ENCODE peak calls at places on chromosomes 13 and 19, in eight cellular contexts. One of them, this sample, is unnamed.

GRCh38 chr19:54556194-54556593 is 17.4 kb upstream of the LILRA2 start:
- DNase-seq in OCI-M1: no peak
- DNase-seq in psoas muscle: no peak
- DNase-seq in EL: no peak
- DNase-seq in CD4-positive, alpha-beta memory T cell: no peak
- DNase-seq in GM06990: no peak
- DNase-seq in astrocyte of the spinal cord: no peak
- DNase-seq in mucosa of gallbladder: no peak
- DNase-seq in this sample: no peak

GRCh38 chr19:41302624-41303351 is 7.2 kb upstream of the CCDC97 start:
- DNase-seq in OCI-M1: no peak
- DNase-seq in psoas muscle: no peak
- DNase-seq in EL: no peak
- DNase-seq in CD4-positive, alpha-beta memory T cell: peak
- DNase-seq in GM06990: peak
- DNase-seq in astrocyte of the spinal cord: no peak
- DNase-seq in mucosa of gallbladder: no peak
- DNase-seq in this sample: peak

GRCh38 chr19:33496016-33496415 is 25.6 kb downstream of the PEPD start:
- DNase-seq in OCI-M1: no peak
- DNase-seq in psoas muscle: no peak
- DNase-seq in EL: no peak
- DNase-seq in CD4-positive, alpha-beta memory T cell: no peak
- DNase-seq in GM06990: no peak
- DNase-seq in astrocyte of the spinal cord: no peak
- DNase-seq in mucosa of gallbladder: no peak
- DNase-seq in this sample: no peak

GRCh38 chr13:27172495-27172842 is 858 bp upstream of the USP12 start:
- DNase-seq in OCI-M1: peak
- DNase-seq in psoas muscle: no peak
- DNase-seq in EL: peak
- DNase-seq in CD4-positive, alpha-beta memory T cell: no peak
- DNase-seq in GM06990: no peak
- DNase-seq in astrocyte of the spinal cord: no peak
- DNase-seq in mucosa of gallbladder: no peak
- DNase-seq in this sample: peak

GRCh38 chr19:51140441-51140840 is 1.7 kb upstream of the SIGLEC7 start:
- DNase-seq in OCI-M1: no peak
- DNase-seq in psoas muscle: no peak
- DNase-seq in EL: no peak
- DNase-seq in CD4-positive, alpha-beta memory T cell: no peak
- DNase-seq in GM06990: no peak
- DNase-seq in astrocyte of the spinal cord: no peak
- DNase-seq in mucosa of gallbladder: no peak
- DNase-seq in this sample: no peak

GRCh38 chr19:7293795-7294570 is at the start of gene INSR:
- DNase-seq in OCI-M1: peak
- DNase-seq in psoas muscle: peak
- DNase-seq in EL: peak
- DNase-seq in CD4-positive, alpha-beta memory T cell: peak
- DNase-seq in GM06990: peak
- DNase-seq in astrocyte of the spinal cord: peak
- DNase-seq in mucosa of gallbladder: peak
- DNase-seq in this sample: peak

GRCh38 chr13:63005625-63006024 is 1590.0 kb upstream of the PCDH20 start:
- DNase-seq in OCI-M1: no peak
- DNase-seq in psoas muscle: no peak
- DNase-seq in EL: no peak
- DNase-seq in CD4-positive, alpha-beta memory T cell: no peak
- DNase-seq in GM06990: no peak
- DNase-seq in astrocyte of the spinal cord: no peak
- DNase-seq in mucosa of gallbladder: no peak
- DNase-seq in this sample: no peak

GRCh38 chr19:52778811-52779210 is 7.8 kb downstream of the ZNF600 start:
- DNase-seq in OCI-M1: peak
- DNase-seq in psoas muscle: no peak
- DNase-seq in EL: peak
- DNase-seq in CD4-positive, alpha-beta memory T cell: peak
- DNase-seq in GM06990: peak
- DNase-seq in astrocyte of the spinal cord: no peak
- DNase-seq in mucosa of gallbladder: no peak
- DNase-seq in this sample: no peak

GRCh38 chr19:31263317-31263716 is 85.9 kb downstream of the TSHZ3 start:
- DNase-seq in OCI-M1: no peak
- DNase-seq in psoas muscle: no peak
- DNase-seq in EL: peak
- DNase-seq in CD4-positive, alpha-beta memory T cell: no peak
- DNase-seq in GM06990: no peak
- DNase-seq in astrocyte of the spinal cord: no peak
- DNase-seq in mucosa of gallbladder: no peak
- DNase-seq in this sample: no peak

GRCh38 chr19:53868892-53869804 is 1.5 kb downstream of the MYADM start:
- DNase-seq in OCI-M1: peak
- DNase-seq in psoas muscle: peak
- DNase-seq in EL: peak
- DNase-seq in CD4-positive, alpha-beta memory T cell: peak
- DNase-seq in GM06990: peak
- DNase-seq in astrocyte of the spinal cord: peak
- DNase-seq in mucosa of gallbladder: peak
- DNase-seq in this sample: peak

GRCh38 chr19:43806848-43807247 is 4.6 kb upstream of the LYPD5 start:
- DNase-seq in OCI-M1: no peak
- DNase-seq in psoas muscle: no peak
- DNase-seq in EL: no peak
- DNase-seq in CD4-positive, alpha-beta memory T cell: no peak
- DNase-seq in GM06990: no peak
- DNase-seq in astrocyte of the spinal cord: no peak
- DNase-seq in mucosa of gallbladder: no peak
- DNase-seq in this sample: no peak

This sample was measured in MV-4-11.